ENCODE peak calls at places on chromosomes 1 and 21, in ten cellular contexts. One of them, this sample, is unnamed.

GRCh38 chr21:31124005-31124404 is 85.7 kb upstream of the KRTAP19-8 start:
- DNase-seq in heart left ventricle: no peak
- DNase-seq in psoas muscle: no peak
- DNase-seq in foreskin fibroblast: no peak
- DNase-seq in breast epithelium: no peak
- DNase-seq in right cardiac atrium: peak; percentile 56
- DNase-seq in Karpas-422: peak; percentile 84
- DNase-seq in cardiac muscle cell: peak; percentile 31
- DNase-seq in kidney: no peak
- DNase-seq in fibroblast of pulmonary artery: no peak
- DNase-seq in this sample: no peak

GRCh38 chr1:61101461-61102440 is 19.4 kb downstream of the NFIA start:
- DNase-seq in foreskin fibroblast: peak; percentile 8
- DNase-seq in cardiac muscle cell: no peak
- DNase-seq in fibroblast of pulmonary artery: no peak
- DNase-seq in right cardiac atrium: no peak
- DNase-seq in kidney: no peak
- DNase-seq in heart left ventricle: no peak
- DNase-seq in Karpas-422: no peak
- DNase-seq in breast epithelium: no peak
- DNase-seq in psoas muscle: no peak
- DNase-seq in this sample: no peak

GRCh38 chr1:47827032-47827585 is 170.1 kb downstream of the TRABD2B start:
- DNase-seq in kidney: no peak
- DNase-seq in cardiac muscle cell: no peak
- DNase-seq in right cardiac atrium: no peak
- DNase-seq in Karpas-422: no peak
- DNase-seq in breast epithelium: no peak
- DNase-seq in fibroblast of pulmonary artery: no peak
- DNase-seq in heart left ventricle: no peak
- DNase-seq in foreskin fibroblast: no peak
- DNase-seq in psoas muscle: no peak
- DNase-seq in this sample: no peak

GRCh38 chr1:214637722-214638473 is 34.9 kb downstream of the CENPF start:
- DNase-seq in fibroblast of pulmonary artery: peak; percentile 80
- DNase-seq in Karpas-422: peak; percentile 71
- DNase-seq in cardiac muscle cell: peak; percentile 40
- DNase-seq in psoas muscle: no peak
- DNase-seq in kidney: no peak
- DNase-seq in right cardiac atrium: no peak
- DNase-seq in foreskin fibroblast: peak; percentile 80
- DNase-seq in heart left ventricle: no peak
- DNase-seq in breast epithelium: no peak
- DNase-seq in this sample: peak; percentile 37

GRCh38 chr21:40160911-40161310 is 293.7 kb downstream of the PCP4 start:
- DNase-seq in heart left ventricle: no peak
- DNase-seq in psoas muscle: no peak
- DNase-seq in foreskin fibroblast: no peak
- DNase-seq in Karpas-422: no peak
- DNase-seq in fibroblast of pulmonary artery: no peak
- DNase-seq in breast epithelium: no peak
- DNase-seq in right cardiac atrium: no peak
- DNase-seq in cardiac muscle cell: peak; percentile 19
- DNase-seq in kidney: no peak
- DNase-seq in this sample: no peak

GRCh38 chr21:16842716-16843115 is 670.1 kb upstream of the CXADR start:
- DNase-seq in breast epithelium: no peak
- DNase-seq in fibroblast of pulmonary artery: no peak
- DNase-seq in cardiac muscle cell: no peak
- DNase-seq in Karpas-422: no peak
- DNase-seq in heart left ventricle: no peak
- DNase-seq in kidney: no peak
- DNase-seq in foreskin fibroblast: peak; percentile 64
- DNase-seq in psoas muscle: no peak
- DNase-seq in right cardiac atrium: no peak
- DNase-seq in this sample: no peak

GRCh38 chr1:155012760-155013602 is 10.4 kb downstream of the ZBTB7B start:
- DNase-seq in psoas muscle: no peak
- DNase-seq in fibroblast of pulmonary artery: no peak
- DNase-seq in right cardiac atrium: no peak
- DNase-seq in cardiac muscle cell: no peak
- DNase-seq in foreskin fibroblast: no peak
- DNase-seq in breast epithelium: no peak
- DNase-seq in Karpas-422: no peak
- DNase-seq in heart left ventricle: no peak
- DNase-seq in kidney: no peak
- DNase-seq in this sample: no peak

GRCh38 chr1:47407481-47407880 is 8.6 kb upstream of the FOXE3 start:
- DNase-seq in heart left ventricle: no peak
- DNase-seq in foreskin fibroblast: peak; percentile 36
- DNase-seq in fibroblast of pulmonary artery: no peak
- DNase-seq in Karpas-422: no peak
- DNase-seq in psoas muscle: no peak
- DNase-seq in breast epithelium: no peak
- DNase-seq in cardiac muscle cell: no peak
- DNase-seq in kidney: no peak
- DNase-seq in right cardiac atrium: no peak
- DNase-seq in this sample: no peak

GRCh38 chr1:21383785-21384401 is 56.0 kb upstream of the NBPF3 start:
- DNase-seq in psoas muscle: no peak
- DNase-seq in foreskin fibroblast: no peak
- DNase-seq in breast epithelium: no peak
- DNase-seq in heart left ventricle: no peak
- DNase-seq in fibroblast of pulmonary artery: no peak
- DNase-seq in Karpas-422: peak; percentile 80
- DNase-seq in kidney: no peak
- DNase-seq in right cardiac atrium: no peak
- DNase-seq in cardiac muscle cell: peak; percentile 12
- DNase-seq in this sample: no peak

GRCh38 chr1:21384620-21385019 is 55.3 kb upstream of the NBPF3 start:
- DNase-seq in Karpas-422: peak; percentile 93
- DNase-seq in right cardiac atrium: peak; percentile 50
- DNase-seq in heart left ventricle: no peak
- DNase-seq in foreskin fibroblast: no peak
- DNase-seq in breast epithelium: no peak
- DNase-seq in cardiac muscle cell: no peak
- DNase-seq in psoas muscle: no peak
- DNase-seq in fibroblast of pulmonary artery: no peak
- DNase-seq in kidney: no peak
- DNase-seq in this sample: no peak

GRCh38 chr1:21379571-21379970 is 60.4 kb upstream of the NBPF3 start:
- DNase-seq in heart left ventricle: no peak
- DNase-seq in right cardiac atrium: no peak
- DNase-seq in foreskin fibroblast: no peak
- DNase-seq in cardiac muscle cell: no peak
- DNase-seq in psoas muscle: no peak
- DNase-seq in kidney: no peak
- DNase-seq in breast epithelium: no peak
- DNase-seq in fibroblast of pulmonary artery: no peak
- DNase-seq in Karpas-422: no peak
- DNase-seq in this sample: no peak

GRCh38 chr1:21381354-21381753 is 58.6 kb upstream of the NBPF3 start:
- DNase-seq in breast epithelium: peak; percentile 30
- DNase-seq in psoas muscle: no peak
- DNase-seq in foreskin fibroblast: no peak
- DNase-seq in right cardiac atrium: peak; percentile 20
- DNase-seq in Karpas-422: peak; percentile 42
- DNase-seq in heart left ventricle: no peak
- DNase-seq in kidney: no peak
- DNase-seq in cardiac muscle cell: no peak
- DNase-seq in fibroblast of pulmonary artery: no peak
- DNase-seq in this sample: no peak

GRCh38 chr1:21385022-21385421 is 54.9 kb upstream of the NBPF3 start:
- DNase-seq in heart left ventricle: no peak
- DNase-seq in breast epithelium: no peak
- DNase-seq in kidney: no peak
- DNase-seq in Karpas-422: no peak
- DNase-seq in foreskin fibroblast: no peak
- DNase-seq in psoas muscle: no peak
- DNase-seq in right cardiac atrium: no peak
- DNase-seq in cardiac muscle cell: no peak
- DNase-seq in fibroblast of pulmonary artery: no peak
- DNase-seq in this sample: no peak
- H3K4me3 ChIP-seq in heart left ventricle: no peak overlapping the region
- H3K4me3 ChIP-seq in breast epithelium: no peak overlapping the region
- H3K4me3 ChIP-seq in kidney: no peak overlapping the region
- H3K4me3 ChIP-seq in Karpas-422: no peak overlapping the region
- H3K4me3 ChIP-seq in foreskin fibroblast: no peak overlapping the region
- H3K4me3 ChIP-seq in psoas muscle: no peak overlapping the region
- H3K4me3 ChIP-seq in right cardiac atrium: no peak overlapping the region
- H3K4me3 ChIP-seq in cardiac muscle cell: no peak overlapping the region
- H3K4me3 ChIP-seq in fibroblast of pulmonary artery: no peak overlapping the region
- H3K4me3 ChIP-seq in this sample: no peak overlapping the region

GRCh38 chr1:211606914-211607751 is 28.2 kb upstream of the SLC30A1 start:
- DNase-seq in breast epithelium: no peak
- DNase-seq in fibroblast of pulmonary artery: peak; percentile 54
- DNase-seq in heart left ventricle: no peak
- DNase-seq in Karpas-422: peak; percentile 93
- DNase-seq in foreskin fibroblast: peak; percentile 43
- DNase-seq in kidney: no peak
- DNase-seq in psoas muscle: no peak
- DNase-seq in right cardiac atrium: no peak
- DNase-seq in cardiac muscle cell: no peak
- DNase-seq in this sample: no peak

GRCh38 chr1:211605034-211605433 is 26.1 kb upstream of the SLC30A1 start:
- DNase-seq in breast epithelium: no peak
- DNase-seq in fibroblast of pulmonary artery: no peak
- DNase-seq in heart left ventricle: no peak
- DNase-seq in psoas muscle: no peak
- DNase-seq in kidney: no peak
- DNase-seq in cardiac muscle cell: no peak
- DNase-seq in Karpas-422: no peak
- DNase-seq in foreskin fibroblast: no peak
- DNase-seq in right cardiac atrium: no peak
- DNase-seq in this sample: no peak

GRCh38 chr1:211607752-211608478 is 29.0 kb upstream of the SLC30A1 start:
- DNase-seq in kidney: no peak
- DNase-seq in breast epithelium: no peak
- DNase-seq in heart left ventricle: no peak
- DNase-seq in fibroblast of pulmonary artery: no peak
- DNase-seq in right cardiac atrium: no peak
- DNase-seq in foreskin fibroblast: no peak
- DNase-seq in Karpas-422: no peak
- DNase-seq in cardiac muscle cell: no peak
- DNase-seq in psoas muscle: no peak
- DNase-seq in this sample: no peak

GRCh38 chr1:211605613-211606326 is 26.8 kb upstream of the SLC30A1 start:
- DNase-seq in breast epithelium: no peak
- DNase-seq in psoas muscle: no peak
- DNase-seq in cardiac muscle cell: no peak
- DNase-seq in foreskin fibroblast: no peak
- DNase-seq in Karpas-422: no peak
- DNase-seq in right cardiac atrium: no peak
- DNase-seq in heart left ventricle: no peak
- DNase-seq in kidney: no peak
- DNase-seq in fibroblast of pulmonary artery: no peak
- DNase-seq in this sample: no peak

GRCh38 chr1:211606327-211606913 is 27.5 kb upstream of the SLC30A1 start:
- DNase-seq in heart left ventricle: no peak
- DNase-seq in cardiac muscle cell: no peak
- DNase-seq in kidney: no peak
- DNase-seq in fibroblast of pulmonary artery: no peak
- DNase-seq in psoas muscle: no peak
- DNase-seq in breast epithelium: no peak
- DNase-seq in Karpas-422: peak; percentile 86
- DNase-seq in foreskin fibroblast: no peak
- DNase-seq in right cardiac atrium: no peak
- DNase-seq in this sample: no peak
- H3K4me3 ChIP-seq in heart left ventricle: no peak overlapping the region
- H3K4me3 ChIP-seq in cardiac muscle cell: no peak overlapping the region
- H3K4me3 ChIP-seq in kidney: no peak overlapping the region
- H3K4me3 ChIP-seq in fibroblast of pulmonary artery: no peak overlapping the region
- H3K4me3 ChIP-seq in psoas muscle: peak overlapping the region; percentile 37
- H3K4me3 ChIP-seq in breast epithelium: no peak overlapping the region
- H3K4me3 ChIP-seq in Karpas-422: peak overlapping the region; percentile 73
- H3K4me3 ChIP-seq in foreskin fibroblast: no peak overlapping the region
- H3K4me3 ChIP-seq in right cardiac atrium: no peak overlapping the region
- H3K4me3 ChIP-seq in this sample: no peak overlapping the region

DNA sequence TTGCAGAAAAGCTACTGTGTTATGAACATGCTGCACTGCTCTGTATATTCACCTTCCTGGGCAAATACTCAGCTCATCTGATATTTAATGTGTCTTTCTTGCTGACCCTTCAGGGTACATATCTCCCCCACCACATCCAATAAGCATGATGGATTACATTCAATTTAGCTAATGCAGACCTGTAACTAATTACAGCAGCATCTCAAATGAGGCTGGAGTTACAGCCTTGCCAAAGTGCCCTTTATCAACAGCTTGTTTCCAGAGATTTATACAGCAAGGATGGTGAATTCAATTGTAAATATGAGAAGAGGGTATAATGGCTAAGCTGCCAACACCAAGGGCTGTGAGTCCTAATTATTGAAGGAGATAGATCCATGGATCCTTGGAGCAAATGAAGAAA is 144.0 kb downstream of the KCNH1 start:
- DNase-seq in breast epithelium: no peak
- DNase-seq in heart left ventricle: no peak
- DNase-seq in psoas muscle: no peak
- DNase-seq in cardiac muscle cell: no peak
- DNase-seq in Karpas-422: peak; percentile 17
- DNase-seq in fibroblast of pulmonary artery: no peak
- DNase-seq in right cardiac atrium: no peak
- DNase-seq in foreskin fibroblast: no peak
- DNase-seq in kidney: no peak
- DNase-seq in this sample: no peak
- H3K4me3 ChIP-seq in breast epithelium: no peak overlapping the region
- H3K4me3 ChIP-seq in heart left ventricle: no peak overlapping the region
- H3K4me3 ChIP-seq in psoas muscle: no peak overlapping the region
- H3K4me3 ChIP-seq in cardiac muscle cell: no peak overlapping the region
- H3K4me3 ChIP-seq in Karpas-422: no peak overlapping the region
- H3K4me3 ChIP-seq in fibroblast of pulmonary artery: no peak overlapping the region
- H3K4me3 ChIP-seq in right cardiac atrium: no peak overlapping the region
- H3K4me3 ChIP-seq in foreskin fibroblast: no peak overlapping the region
- H3K4me3 ChIP-seq in kidney: no peak overlapping the region
- H3K4me3 ChIP-seq in this sample: no peak overlapping the region

DNA sequence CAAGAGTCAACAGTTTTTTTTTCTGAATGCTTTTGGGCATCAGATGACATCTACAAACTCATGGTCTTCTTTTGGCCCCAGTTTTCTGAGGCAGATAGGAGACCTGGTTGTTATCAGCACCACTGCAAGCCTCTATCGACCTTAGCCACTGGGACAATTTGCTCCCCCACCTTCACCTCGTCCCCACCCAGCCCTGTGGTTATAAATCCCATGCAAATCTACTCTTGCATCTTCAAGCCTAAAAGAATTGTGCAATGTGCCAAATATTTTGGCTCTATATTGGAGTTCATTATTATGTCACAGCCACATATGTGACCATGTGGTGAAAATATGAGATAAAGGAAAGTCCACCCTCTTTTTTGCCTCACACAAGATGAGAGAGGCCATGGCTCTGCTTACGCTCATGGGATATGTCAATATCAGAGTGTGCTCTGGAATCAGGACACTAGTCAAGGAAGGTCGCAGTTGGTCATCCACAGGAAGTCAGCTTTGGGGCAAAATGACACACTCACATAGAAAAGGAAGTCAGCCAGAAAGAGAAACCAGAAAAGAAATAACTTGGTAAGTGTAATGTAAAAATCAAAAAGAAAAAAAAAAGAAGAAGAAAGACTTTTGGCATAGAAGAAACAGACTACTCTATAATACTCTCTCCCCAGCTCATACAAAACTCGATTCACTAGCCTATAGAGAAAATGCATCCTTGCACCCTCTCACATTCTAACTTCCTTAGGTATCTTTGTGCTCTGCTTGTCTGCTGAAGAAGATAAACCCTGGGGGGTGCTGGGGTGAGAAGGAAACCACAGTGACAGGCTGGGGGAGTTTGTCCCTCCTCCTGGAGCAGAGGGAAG is 21.2 kb downstream of the SLC30A10 start:
- DNase-seq in right cardiac atrium: no peak
- DNase-seq in heart left ventricle: no peak
- DNase-seq in fibroblast of pulmonary artery: no peak
- DNase-seq in foreskin fibroblast: no peak
- DNase-seq in Karpas-422: no peak
- DNase-seq in psoas muscle: no peak
- DNase-seq in cardiac muscle cell: no peak
- DNase-seq in breast epithelium: no peak
- DNase-seq in kidney: no peak
- DNase-seq in this sample: no peak
- H3K4me3 ChIP-seq in right cardiac atrium: no peak overlapping the region
- H3K4me3 ChIP-seq in heart left ventricle: no peak overlapping the region
- H3K4me3 ChIP-seq in fibroblast of pulmonary artery: no peak overlapping the region
- H3K4me3 ChIP-seq in foreskin fibroblast: no peak overlapping the region
- H3K4me3 ChIP-seq in Karpas-422: no peak overlapping the region
- H3K4me3 ChIP-seq in psoas muscle: no peak overlapping the region
- H3K4me3 ChIP-seq in cardiac muscle cell: no peak overlapping the region
- H3K4me3 ChIP-seq in breast epithelium: no peak overlapping the region
- H3K4me3 ChIP-seq in kidney: no peak overlapping the region
- H3K4me3 ChIP-seq in this sample: no peak overlapping the region

This sample was measured in Jurkat, Clone E6-1.